ENCODE peak calls at places on chromosomes 4 and X, in four cellular contexts. V is stimulated activated CD8-positive, alpha-beta memory T cell treated with anti-CD3 and anti-CD28 coated beads, Interleukin-15, amount 100 ng/mL, for 1 hour; I is caudate nucleus; A is M059J. H is an unnamed sample.

GRCh38 chr4:14178421-14178820 is 550.9 kb upstream of the BOD1L1 start:
- DNase-seq in V (no peak), I (no peak), A (peak), H (no peak)

GRCh38 chr4:46994007-46994405 is 625 bp upstream of the GABRA4 start:
- DNase-seq in V (no peak), I (no peak), A (peak), H (no peak)

GRCh38 chr4:13544556-13545393 is 467 bp upstream of the NKX3-2 start:
- DNase-seq in V (no peak), I (no peak), A (peak), H (no peak)

GRCh38 chrX:71910526-71911022 is at the start of gene NHSL2:
- DNase-seq in V (no peak), I (no peak), A (no peak), H (no peak)

GRCh38 chr4:165308174-165308573 is 19.3 kb upstream of the MSMO1 start:
- DNase-seq in V (no peak), I (no peak), A (no peak), H (no peak)

GRCh38 chrX:54934890-54935289 is 14.3 kb downstream of the TRO start:
- DNase-seq in V (no peak), I (no peak), A (no peak), H (no peak)

GRCh38 chr4:147950840-147951239 is 219.0 kb downstream of the ARHGAP10 start:
- DNase-seq in V (no peak), I (no peak), A (no peak), H (no peak)

GRCh38 chrX:145532176-145532780 is 285.0 kb downstream of the SPANXN1 start:
- DNase-seq in V (no peak), I (no peak), A (no peak), H (no peak)

GRCh38 chr4:108118505-108118904 is 50.2 kb downstream of the LEF1 start:
- DNase-seq in V (no peak), I (no peak), A (peak), H (no peak)

GRCh38 chr4:90030953-90031352 is 96.2 kb upstream of the CCSER1 start:
- DNase-seq in V (no peak), I (no peak), A (peak), H (no peak)

GRCh38 chr4:38279650-38280322 is 319.6 kb downstream of the PTTG2 start:
- DNase-seq in V (no peak), I (no peak), A (no peak), H (no peak)